ENCODE peak calls at places on chromosomes 6 and 20, in five cellular contexts. One of them, this sample, is unnamed.

GRCh38 chr6:5287205-5287965 is 26.1 kb downstream of the FARS2 start:
- DNase-seq in mesenchymal stem cell: peak
- DNase-seq in neuronal stem cell: no peak
- DNase-seq in H9: no peak
- DNase-seq in H1: no peak
- DNase-seq in this sample: peak

GRCh38 chr6:40990301-40990700 is 48.7 kb downstream of the UNC5CL start:
- DNase-seq in mesenchymal stem cell: no peak
- DNase-seq in neuronal stem cell: no peak
- DNase-seq in H9: no peak
- DNase-seq in H1: no peak
- DNase-seq in this sample: no peak

GRCh38 chr6:41477572-41477971 is 68.6 kb upstream of the FOXP4 start:
- DNase-seq in mesenchymal stem cell: no peak
- DNase-seq in neuronal stem cell: no peak
- DNase-seq in H9: no peak
- DNase-seq in H1: no peak
- DNase-seq in this sample: no peak

GRCh38 chr6:56144538-56145324 is 102.6 kb downstream of the COL21A1 start:
- DNase-seq in mesenchymal stem cell: peak
- DNase-seq in neuronal stem cell: no peak
- DNase-seq in H9: no peak
- DNase-seq in H1: no peak
- DNase-seq in this sample: no peak

GRCh38 chr6:39934060-39934757 is at the start of gene MOCS1:
- DNase-seq in mesenchymal stem cell: peak
- DNase-seq in neuronal stem cell: peak
- DNase-seq in H9: peak
- DNase-seq in H1: peak
- DNase-seq in this sample: peak

GRCh38 chr6:21137708-21138358 is 455.7 kb upstream of the SOX4 start:
- DNase-seq in mesenchymal stem cell: peak
- DNase-seq in neuronal stem cell: no peak
- DNase-seq in H9: no peak
- DNase-seq in H1: no peak
- DNase-seq in this sample: no peak

GRCh38 chr20:25083773-25084615 is 2.1 kb upstream of the VSX1 start:
- DNase-seq in mesenchymal stem cell: no peak
- DNase-seq in neuronal stem cell: no peak
- DNase-seq in H9: peak
- DNase-seq in H1: no peak
- DNase-seq in this sample: no peak

GRCh38 chr20:38129893-38130609 is 35.0 kb downstream of the TGM2 start:
- DNase-seq in mesenchymal stem cell: no peak
- DNase-seq in neuronal stem cell: no peak
- DNase-seq in H9: no peak
- DNase-seq in H1: no peak
- DNase-seq in this sample: no peak

GRCh38 chr6:53635322-53635721 is 30.2 kb downstream of the KLHL31 start:
- DNase-seq in mesenchymal stem cell: no peak
- DNase-seq in neuronal stem cell: no peak
- DNase-seq in H9: no peak
- DNase-seq in H1: no peak
- DNase-seq in this sample: peak

GRCh38 chr6:168852336-168852884 is 401.2 kb downstream of the THBS2 start:
- DNase-seq in mesenchymal stem cell: no peak
- DNase-seq in neuronal stem cell: no peak
- DNase-seq in H9: no peak
- DNase-seq in H1: no peak
- DNase-seq in this sample: no peak

DNA sequence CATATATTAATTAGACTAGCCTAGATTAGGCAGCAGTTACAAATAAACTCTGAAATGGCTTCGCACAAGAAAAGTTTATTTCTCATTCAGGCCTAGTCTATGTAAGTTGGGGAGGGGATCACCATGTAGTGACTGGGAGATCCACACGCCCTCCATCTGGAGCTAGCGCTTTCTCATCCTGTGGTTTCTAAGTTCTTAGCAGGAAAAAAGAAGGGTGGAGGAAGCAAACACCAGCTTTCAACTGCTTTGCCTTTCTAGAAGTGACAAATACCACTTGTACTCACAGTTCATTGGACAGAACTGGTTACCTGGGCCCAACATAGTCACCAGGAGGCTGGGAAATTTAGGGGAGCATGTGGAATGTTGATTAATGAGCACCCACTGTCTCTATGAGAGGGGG is 46.6 kb downstream of the NDUFAF5 start:
- DNase-seq in mesenchymal stem cell: no peak
- DNase-seq in neuronal stem cell: no peak
- DNase-seq in H9: no peak
- DNase-seq in H1: no peak
- DNase-seq in this sample: no peak
- H2BK12ac ChIP-seq in mesenchymal stem cell: no peak
- H2BK12ac ChIP-seq in neuronal stem cell: no peak
- H2BK12ac ChIP-seq in H9: no peak
- H2BK12ac ChIP-seq in H1: no peak
- H2BK12ac ChIP-seq in this sample: no peak

GRCh38 chr6:11930240-11930639 is 81.9 kb upstream of the HIVEP1 start:
- DNase-seq in mesenchymal stem cell: no peak
- DNase-seq in neuronal stem cell: no peak
- DNase-seq in H9: no peak
- DNase-seq in H1: no peak
- DNase-seq in this sample: no peak
- H2BK12ac ChIP-seq in mesenchymal stem cell: no peak
- H2BK12ac ChIP-seq in neuronal stem cell: no peak
- H2BK12ac ChIP-seq in H9: no peak
- H2BK12ac ChIP-seq in H1: no peak
- H2BK12ac ChIP-seq in this sample: no peak

DNA sequence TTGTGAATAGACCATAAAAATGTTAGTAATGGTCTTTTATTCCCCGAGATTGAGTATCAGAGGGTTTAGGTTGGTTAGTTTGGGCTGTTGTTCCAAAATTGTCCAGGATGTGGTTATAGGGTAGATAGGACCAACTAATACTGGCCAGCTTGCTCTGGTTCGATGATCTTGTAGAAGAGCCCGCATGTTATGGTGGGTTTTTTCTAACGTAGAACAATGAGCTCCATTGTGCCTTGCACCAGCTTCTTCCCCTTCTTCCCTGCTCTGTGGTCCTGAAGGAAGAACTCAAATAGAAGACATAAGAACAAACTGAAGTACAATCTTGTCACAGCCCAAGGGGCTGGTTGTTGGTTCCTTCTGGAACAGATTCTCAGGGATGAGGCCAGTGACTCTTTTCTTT is 70.5 kb downstream of the RREB1 start:
- DNase-seq in mesenchymal stem cell: no peak
- DNase-seq in neuronal stem cell: no peak
- DNase-seq in H9: no peak
- DNase-seq in H1: no peak
- DNase-seq in this sample: no peak
- H2BK12ac ChIP-seq in mesenchymal stem cell: no peak
- H2BK12ac ChIP-seq in neuronal stem cell: no peak
- H2BK12ac ChIP-seq in H9: no peak
- H2BK12ac ChIP-seq in H1: no peak
- H2BK12ac ChIP-seq in this sample: no peak

DNA sequence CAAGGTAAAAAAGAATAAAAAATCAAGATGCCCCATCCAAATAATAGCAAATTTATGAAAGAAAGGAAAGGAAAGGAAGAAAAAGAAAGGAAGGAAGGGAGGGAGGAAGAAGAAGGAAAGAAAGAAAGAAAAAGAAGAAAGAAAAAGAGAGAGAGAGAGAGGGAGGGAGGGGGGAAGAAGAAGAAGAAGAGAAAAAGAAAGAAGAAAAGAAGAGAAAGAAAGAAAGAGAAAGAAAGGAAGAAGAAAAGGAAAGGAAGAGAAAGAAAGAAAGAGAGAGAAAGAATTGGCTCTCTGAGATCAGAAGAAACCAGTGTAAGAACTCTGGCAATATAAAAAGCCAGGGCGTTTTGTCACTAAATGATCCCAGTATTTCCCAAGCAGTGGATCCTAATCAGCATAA is 401.7 kb downstream of the EPHA7 start:
- DNase-seq in mesenchymal stem cell: no peak
- DNase-seq in neuronal stem cell: no peak
- DNase-seq in H9: no peak
- DNase-seq in H1: no peak
- DNase-seq in this sample: no peak
- H2BK12ac ChIP-seq in mesenchymal stem cell: no peak
- H2BK12ac ChIP-seq in neuronal stem cell: no peak
- H2BK12ac ChIP-seq in H9: no peak
- H2BK12ac ChIP-seq in H1: no peak
- H2BK12ac ChIP-seq in this sample: no peak

GRCh38 chr20:15265910-15266309 is 928.5 kb upstream of the FLRT3 start:
- DNase-seq in mesenchymal stem cell: no peak
- DNase-seq in neuronal stem cell: no peak
- DNase-seq in H9: no peak
- DNase-seq in H1: no peak
- DNase-seq in this sample: no peak
- H2BK12ac ChIP-seq in mesenchymal stem cell: no peak
- H2BK12ac ChIP-seq in neuronal stem cell: no peak
- H2BK12ac ChIP-seq in H9: no peak
- H2BK12ac ChIP-seq in H1: no peak
- H2BK12ac ChIP-seq in this sample: no peak

DNA sequence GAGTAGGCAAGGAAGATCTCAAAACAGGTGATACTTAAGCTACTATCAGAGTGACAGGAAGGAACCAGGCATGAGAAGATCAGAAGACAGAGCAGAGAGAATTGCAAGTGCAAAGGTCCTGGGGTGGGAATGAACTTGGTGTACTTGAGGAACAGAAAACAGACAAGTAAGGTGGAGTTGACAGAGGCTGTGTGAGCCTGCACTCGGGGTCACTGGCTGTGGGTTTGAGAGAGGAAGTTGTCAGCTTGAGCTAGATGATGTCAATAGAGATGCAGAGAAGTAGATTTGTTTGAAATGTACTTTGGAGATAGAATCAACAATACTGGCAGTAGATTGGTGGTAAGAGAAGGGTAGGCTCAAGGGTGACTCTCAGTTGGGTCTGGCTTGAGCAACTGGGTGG is 209.5 kb downstream of the CLIC5 start:
- DNase-seq in mesenchymal stem cell: no peak
- DNase-seq in neuronal stem cell: no peak
- DNase-seq in H9: no peak
- DNase-seq in H1: no peak
- DNase-seq in this sample: no peak
- H2BK12ac ChIP-seq in mesenchymal stem cell: no peak
- H2BK12ac ChIP-seq in neuronal stem cell: no peak
- H2BK12ac ChIP-seq in H9: no peak
- H2BK12ac ChIP-seq in H1: no peak
- H2BK12ac ChIP-seq in this sample: no peak

DNA sequence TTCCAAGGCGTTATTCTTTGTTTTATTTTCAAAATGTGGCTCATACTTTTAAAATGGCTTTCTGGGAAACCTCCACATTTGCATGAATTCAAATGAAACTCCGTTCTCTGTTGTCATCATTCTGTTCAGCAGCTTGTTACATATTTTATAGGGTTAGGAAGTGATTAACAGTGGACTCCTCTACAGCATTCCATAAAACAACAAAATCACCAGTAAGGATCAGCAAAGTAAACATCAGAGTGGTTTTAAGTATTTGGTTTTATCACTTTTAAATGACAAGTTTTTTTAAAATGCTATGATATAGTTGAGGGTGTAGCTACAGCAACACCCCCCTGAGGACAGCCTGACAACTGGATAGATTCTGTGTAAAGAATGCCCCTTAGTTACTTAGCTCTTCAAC is 186.4 kb downstream of the BTBD9 start:
- DNase-seq in mesenchymal stem cell: no peak
- DNase-seq in neuronal stem cell: no peak
- DNase-seq in H9: no peak
- DNase-seq in H1: no peak
- DNase-seq in this sample: no peak
- H2BK12ac ChIP-seq in mesenchymal stem cell: no peak
- H2BK12ac ChIP-seq in neuronal stem cell: no peak
- H2BK12ac ChIP-seq in H9: no peak
- H2BK12ac ChIP-seq in H1: no peak
- H2BK12ac ChIP-seq in this sample: no peak

DNA sequence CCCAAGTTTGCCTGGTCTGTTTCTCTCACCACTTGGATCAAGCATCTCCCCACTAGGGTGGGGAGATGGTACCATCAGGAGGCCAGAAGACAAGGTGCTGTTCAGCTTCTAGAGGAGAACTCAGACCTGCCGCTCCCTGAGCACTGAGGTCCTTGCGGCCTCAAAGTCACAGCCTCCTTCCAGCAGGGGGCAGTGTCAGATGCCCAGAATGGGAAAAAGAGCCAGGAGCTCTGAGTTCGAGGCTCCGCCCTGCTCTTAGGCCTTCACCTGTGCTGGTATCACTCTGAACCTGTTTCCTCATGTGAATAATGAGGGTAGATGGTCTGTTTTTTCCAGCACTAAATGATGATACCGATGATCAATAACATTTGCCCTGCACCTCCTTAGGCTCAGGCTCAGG is 68.7 kb downstream of the TOX2 start:
- DNase-seq in mesenchymal stem cell: no peak
- DNase-seq in neuronal stem cell: no peak
- DNase-seq in H9: peak
- DNase-seq in H1: peak
- DNase-seq in this sample: peak
- H2BK12ac ChIP-seq in mesenchymal stem cell: no peak
- H2BK12ac ChIP-seq in neuronal stem cell: no peak
- H2BK12ac ChIP-seq in H9: no peak
- H2BK12ac ChIP-seq in H1: no peak
- H2BK12ac ChIP-seq in this sample: no peak

DNA sequence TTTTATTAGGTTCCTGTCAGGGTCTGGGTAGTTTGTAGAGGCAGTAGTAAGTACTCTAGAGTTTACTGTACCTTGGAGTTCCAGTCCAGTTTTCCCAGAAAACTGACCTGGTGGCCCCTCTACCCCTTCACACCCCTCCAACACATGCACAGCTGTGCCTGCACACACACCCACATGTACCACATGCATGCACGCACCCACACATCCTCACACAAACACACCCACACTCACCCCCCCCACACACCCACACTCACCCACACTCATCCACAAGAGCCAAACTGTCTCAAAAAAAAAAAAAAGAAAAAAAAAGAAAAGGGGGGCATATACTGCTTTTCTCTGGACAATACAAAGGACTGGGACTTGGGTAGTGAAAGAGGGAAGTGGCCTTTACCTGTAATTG is 570.5 kb downstream of the QKI start:
- DNase-seq in mesenchymal stem cell: no peak
- DNase-seq in neuronal stem cell: no peak
- DNase-seq in H9: no peak
- DNase-seq in H1: no peak
- DNase-seq in this sample: no peak
- H2BK12ac ChIP-seq in mesenchymal stem cell: no peak
- H2BK12ac ChIP-seq in neuronal stem cell: no peak
- H2BK12ac ChIP-seq in H9: no peak
- H2BK12ac ChIP-seq in H1: no peak
- H2BK12ac ChIP-seq in this sample: no peak